ENCODE peak calls at places on chromosomes 2 and 18, in four cellular contexts. Y is GM12891, H is spleen, B is K562. A is an unnamed sample.

GRCh38 chr18:79361766-79362522 is 33.8 kb upstream of the NFATC1 start:
- DNase-seq in Y (no peak), H (no peak), B (no peak), A (no peak)

GRCh38 chr2:19357383-19358241 is 811 bp downstream of the OSR1 start:
- DNase-seq in Y (no peak), H (no peak), B (no peak), A (no peak)

GRCh38 chr2:147843864-147844690 is 752 bp upstream of the ACVR2A start:
- DNase-seq in Y (peak), H (peak), B (peak), A (peak)

GRCh38 chr2:191679818-191680600 is 2.1 kb downstream of the NABP1 start:
- DNase-seq in Y (no peak), H (no peak), B (peak), A (no peak)

GRCh38 chr2:120986898-120987650 is 251.4 kb downstream of the GLI2 start:
- DNase-seq in Y (no peak), H (peak), B (no peak), A (no peak)

GRCh38 chr2:241208058-241208457 is 19.6 kb downstream of the ANO7 start:
- DNase-seq in Y (no peak), H (no peak), B (no peak), A (no peak)

GRCh38 chr2:160075171-160075570 is 12.8 kb upstream of the PLA2R1 start:
- DNase-seq in Y (no peak), H (no peak), B (no peak), A (no peak)

GRCh38 chr2:205658068-205658467 is 24.2 kb upstream of the NRP2 start:
- DNase-seq in Y (no peak), H (no peak), B (no peak), A (no peak)

DNA sequence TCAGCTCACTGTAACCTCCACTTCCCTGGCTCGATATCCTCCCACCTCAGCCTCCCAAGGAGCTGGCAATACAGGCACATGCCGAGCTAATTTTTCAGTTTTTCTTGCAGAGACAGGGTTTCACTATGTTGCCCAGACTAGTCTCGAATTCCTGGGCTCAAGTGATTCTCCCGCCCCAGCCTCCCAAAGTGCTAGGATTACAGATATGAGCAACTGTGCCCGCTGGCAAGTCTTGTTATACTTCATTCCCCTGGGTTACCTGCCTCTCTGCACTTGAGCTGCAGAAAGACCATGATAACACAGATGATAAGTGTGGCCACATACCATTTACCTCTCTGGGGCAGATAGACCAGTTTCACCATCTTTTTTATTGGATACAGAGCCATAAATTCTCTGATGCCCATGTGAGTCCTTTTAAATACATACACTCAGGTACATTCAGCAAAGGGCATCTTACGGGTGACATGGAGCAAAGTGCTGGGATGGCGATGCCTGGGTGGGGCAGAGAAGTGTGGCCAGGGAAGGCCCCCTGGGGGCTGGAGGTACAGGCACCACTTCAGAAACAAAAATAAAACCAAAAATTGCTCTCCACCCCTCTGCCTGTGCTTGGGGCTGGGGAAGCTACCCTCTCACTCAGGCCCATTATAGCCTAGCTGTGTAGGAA is 20.4 kb downstream of the CCT7 start:
- DNase-seq in Y (no peak), H (no peak), B (no peak), A (no peak)
- TF ChIP-seq POLR2AphosphoS5 in Y (no peak), H (no peak), B (no peak), A (peak)

DNA sequence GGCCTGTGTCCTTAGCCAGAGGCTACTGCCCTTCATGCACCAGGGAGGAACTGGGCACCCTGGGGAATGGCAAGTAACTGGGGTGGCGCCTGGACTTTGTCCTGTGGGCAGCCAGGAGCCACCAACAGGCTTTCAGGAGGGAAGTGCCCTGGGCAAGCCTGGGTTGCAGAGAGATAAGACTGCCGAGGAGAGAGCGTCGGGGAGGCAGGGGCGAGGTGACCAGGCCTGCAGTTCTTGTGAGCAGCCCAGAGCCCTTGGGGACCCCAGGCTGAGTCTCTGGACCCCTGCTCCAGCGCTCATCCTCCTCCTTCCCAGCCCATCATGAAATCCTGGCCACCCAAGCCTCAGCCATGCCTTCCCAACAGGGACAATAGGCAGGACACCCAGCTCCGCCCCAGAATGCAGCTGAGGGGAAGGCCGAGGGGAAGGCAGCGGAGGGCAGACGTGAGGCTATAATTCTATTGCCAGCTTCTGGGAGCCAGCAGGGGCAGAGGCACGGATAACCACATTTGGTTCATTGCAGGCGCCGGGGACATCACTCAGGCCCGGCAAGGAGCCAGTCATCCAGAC is 25.1 kb downstream of the ADRA2B start:
- DNase-seq in Y (no peak), H (peak), B (no peak), A (peak)
- TF ChIP-seq POLR2A in Y (no peak), H (no peak), B (no peak), A (no peak)

DNA sequence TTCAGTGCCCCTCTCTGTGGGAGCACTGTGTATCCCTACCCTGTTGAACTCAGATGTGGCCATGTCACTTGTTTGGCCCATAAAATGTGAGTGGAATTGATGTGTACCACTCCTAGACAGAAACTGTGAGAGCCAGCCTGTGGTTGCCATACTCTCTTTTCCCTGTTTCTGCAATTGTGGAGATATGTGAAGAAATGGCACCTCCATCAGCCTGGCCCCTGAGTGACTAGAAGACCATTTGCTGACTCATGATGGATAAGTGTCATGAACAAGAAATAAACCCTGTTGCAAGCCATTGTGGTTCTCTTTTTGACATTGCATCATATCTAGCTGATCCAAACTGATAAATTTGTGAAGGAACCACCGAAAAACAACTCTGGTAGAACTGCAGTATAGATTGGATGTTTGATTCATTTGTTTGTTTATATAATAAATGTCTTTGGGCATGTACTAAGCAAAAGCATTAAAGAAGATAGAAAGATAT is 214.5 kb upstream of the FBXO11 start:
- DNase-seq in Y (no peak), H (no peak), B (peak), A (no peak)
- TF ChIP-seq POLR2AphosphoS5 in Y (no peak), H (peak), B (no peak), A (no peak)

GRCh38 chr2:42913280-42913878 is 121.0 kb upstream of the HAAO start:
- DNase-seq in Y (no peak), H (no peak), B (peak), A (no peak)
- TF ChIP-seq POLR2A in Y (no peak), H (no peak), B (no peak), A (no peak)

GRCh38 chr2:236847538-236848263 is 238.0 kb upstream of the COPS8 start:
- DNase-seq in Y (no peak), H (no peak), B (no peak), A (no peak)
- TF ChIP-seq POLR2AphosphoS5 in Y (no peak), H (no peak), B (no peak), A (no peak)

DNA sequence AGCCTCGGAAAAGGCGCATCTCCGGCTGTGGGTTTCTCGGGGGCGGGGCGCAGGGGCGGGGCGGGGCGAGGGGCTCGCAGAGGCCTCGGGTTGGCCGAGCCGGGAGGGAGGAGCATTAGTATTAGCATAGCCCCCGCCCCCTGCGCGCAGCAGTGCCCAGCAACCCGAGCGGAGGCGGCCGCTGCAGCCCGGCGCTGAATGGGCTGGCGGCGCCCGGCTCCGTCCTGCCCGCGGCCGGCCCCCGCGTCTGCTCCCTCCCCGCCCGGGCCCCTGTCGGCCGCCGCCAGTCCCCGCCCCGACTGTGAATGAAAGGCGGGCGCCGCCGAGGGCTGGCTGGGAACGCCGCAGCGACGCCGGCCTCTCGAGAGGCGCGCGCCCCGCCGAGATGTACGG is at the start of gene EFR3B:
- DNase-seq in Y (peak), H (peak), B (peak), A (peak)
- TF ChIP-seq POLR2A in Y (no peak), H (no peak), B (no peak), A (peak)

DNA sequence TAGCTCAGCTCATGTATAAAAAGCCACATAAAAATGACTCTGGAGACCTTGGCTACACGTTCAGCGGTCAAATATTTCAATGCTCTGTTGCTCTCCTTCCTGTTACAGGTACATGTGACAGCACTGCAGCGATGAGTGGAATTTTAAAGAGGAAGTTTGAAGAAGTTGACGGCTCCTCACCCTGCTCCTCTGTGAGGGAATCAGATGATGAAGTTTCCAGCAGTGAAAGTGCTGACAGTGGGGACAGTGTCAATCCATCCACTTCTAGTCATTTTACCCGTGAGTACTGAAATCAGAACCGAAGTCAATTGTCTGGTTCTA is 125.4 kb downstream of the CSRNP3 start:
- DNase-seq in Y (peak), H (no peak), B (no peak), A (no peak)
- TF ChIP-seq POLR2AphosphoS5 in Y (no peak), H (no peak), B (no peak), A (no peak)

GRCh38 chr2:196170202-196170680 is 1.1 kb downstream of the STK17B start:
- DNase-seq in Y (no peak), H (no peak), B (peak), A (no peak)
- TF ChIP-seq POLR2A in Y (peak), H (no peak), B (no peak), A (no peak)

GRCh38 chr2:75517562-75518230 is 43.0 kb downstream of the EVA1A start:
- DNase-seq in Y (no peak), H (no peak), B (no peak), A (no peak)
- TF ChIP-seq POLR2AphosphoS5 in Y (no peak), H (no peak), B (no peak), A (no peak)